ENCODE peak calls at places on chromosomes 16 and 17, in six cellular contexts. One of them, this sample, is unnamed.

GRCh38 chr16:27816561-27816960 is 247.0 kb downstream of the GSG1L start:
- DNase-seq in neural progenitor cell: no peak
- DNase-seq in GM23338: no peak
- DNase-seq in hepatocyte: no peak
- DNase-seq in GM23248: no peak
- DNase-seq in OCI-LY7: no peak
- DNase-seq in this sample: no peak

GRCh38 chr17:46943511-46944393 is 20.8 kb downstream of the GOSR2 start:
- DNase-seq in OCI-LY7: no peak
- DNase-seq in neural progenitor cell: peak; percentile 49
- DNase-seq in GM23248: peak; percentile 61
- DNase-seq in hepatocyte: peak; percentile 45
- DNase-seq in GM23338: peak; percentile 67
- DNase-seq in this sample: peak; percentile 40

GRCh38 chr16:85448557-85449194 is 164.4 kb upstream of the GSE1 start:
- DNase-seq in neural progenitor cell: no peak
- DNase-seq in GM23248: no peak
- DNase-seq in OCI-LY7: peak; percentile 87
- DNase-seq in GM23338: no peak
- DNase-seq in hepatocyte: peak; percentile 82
- DNase-seq in this sample: no peak

GRCh38 chr17:60421273-60422161 is 772 bp upstream of the CHCT1 start:
- DNase-seq in neural progenitor cell: peak; percentile 89
- DNase-seq in GM23248: peak; percentile 76
- DNase-seq in hepatocyte: peak; percentile 80
- DNase-seq in OCI-LY7: peak; percentile 66
- DNase-seq in GM23338: peak; percentile 87
- DNase-seq in this sample: no peak

GRCh38 chr17:78019976-78020716 is 61.6 kb downstream of the TNRC6C start:
- DNase-seq in neural progenitor cell: no peak
- DNase-seq in OCI-LY7: no peak
- DNase-seq in hepatocyte: no peak
- DNase-seq in GM23248: no peak
- DNase-seq in GM23338: no peak
- DNase-seq in this sample: no peak

GRCh38 chr16:22139008-22139407 is 23.3 kb upstream of the SDR42E2 start:
- DNase-seq in GM23248: no peak
- DNase-seq in GM23338: no peak
- DNase-seq in OCI-LY7: no peak
- DNase-seq in hepatocyte: no peak
- DNase-seq in neural progenitor cell: no peak
- DNase-seq in this sample: peak; percentile 41

GRCh38 chr16:10387378-10387681 is 1.5 kb downstream of the ATF7IP2 start:
- DNase-seq in GM23338: no peak
- DNase-seq in neural progenitor cell: no peak
- DNase-seq in GM23248: no peak
- DNase-seq in hepatocyte: no peak
- DNase-seq in OCI-LY7: no peak
- DNase-seq in this sample: no peak

GRCh38 chr17:32546031-32546444 is 59.2 kb downstream of the CDK5R1 start:
- DNase-seq in hepatocyte: no peak
- DNase-seq in GM23338: peak; percentile 91
- DNase-seq in GM23248: no peak
- DNase-seq in neural progenitor cell: peak; percentile 72
- DNase-seq in OCI-LY7: no peak
- DNase-seq in this sample: no peak

GRCh38 chr17:74429604-74430384 is 2.1 kb upstream of the GPRC5C start:
- DNase-seq in GM23248: no peak
- DNase-seq in GM23338: peak; percentile 41
- DNase-seq in hepatocyte: peak; percentile 76
- DNase-seq in neural progenitor cell: peak; percentile 49
- DNase-seq in OCI-LY7: no peak
- DNase-seq in this sample: peak; percentile 28

GRCh38 chr17:50359005-50359699 is 13.2 kb downstream of the XYLT2 start:
- DNase-seq in neural progenitor cell: no peak
- DNase-seq in OCI-LY7: no peak
- DNase-seq in hepatocyte: no peak
- DNase-seq in GM23248: no peak
- DNase-seq in GM23338: no peak
- DNase-seq in this sample: no peak

GRCh38 chr17:36993227-36993626 is 44.5 kb downstream of the AATF start:
- DNase-seq in OCI-LY7: no peak
- DNase-seq in GM23338: no peak
- DNase-seq in GM23248: no peak
- DNase-seq in hepatocyte: no peak
- DNase-seq in neural progenitor cell: no peak
- DNase-seq in this sample: no peak

GRCh38 chr16:14251419-14251818 is 180.3 kb downstream of the MRTFB start:
- DNase-seq in GM23248: no peak
- DNase-seq in neural progenitor cell: no peak
- DNase-seq in hepatocyte: no peak
- DNase-seq in GM23338: no peak
- DNase-seq in OCI-LY7: no peak
- DNase-seq in this sample: no peak

GRCh38 chr17:69874220-69874670 is 200.8 kb upstream of the KCNJ16 start:
- DNase-seq in neural progenitor cell: peak; percentile 9
- DNase-seq in OCI-LY7: no peak
- DNase-seq in hepatocyte: no peak
- DNase-seq in GM23338: no peak
- DNase-seq in GM23248: peak; percentile 88
- DNase-seq in this sample: peak; percentile 87

GRCh38 chr17:14197582-14197981 is 39.1 kb downstream of the CDRT15 start:
- DNase-seq in neural progenitor cell: no peak
- DNase-seq in hepatocyte: no peak
- DNase-seq in GM23338: no peak
- DNase-seq in GM23248: no peak
- DNase-seq in OCI-LY7: no peak
- DNase-seq in this sample: no peak

GRCh38 chr17:80319262-80319998 is 58.8 kb downstream of the RNF213 start:
- DNase-seq in OCI-LY7: no peak
- DNase-seq in GM23248: no peak
- DNase-seq in hepatocyte: no peak
- DNase-seq in neural progenitor cell: no peak
- DNase-seq in GM23338: no peak
- DNase-seq in this sample: no peak

GRCh38 chr17:72411124-72411563 is 290.3 kb downstream of the SOX9 start:
- DNase-seq in OCI-LY7: no peak
- DNase-seq in neural progenitor cell: no peak
- DNase-seq in hepatocyte: no peak
- DNase-seq in GM23248: no peak
- DNase-seq in GM23338: no peak
- DNase-seq in this sample: peak; percentile 95

GRCh38 chr17:62075308-62075815 is 10.3 kb upstream of the MED13 start:
- DNase-seq in GM23338: no peak
- DNase-seq in neural progenitor cell: no peak
- DNase-seq in hepatocyte: peak; percentile 37
- DNase-seq in GM23248: peak; percentile 23
- DNase-seq in OCI-LY7: no peak
- DNase-seq in this sample: no peak

GRCh38 chr17:72602517-72603345 is 481.9 kb downstream of the SOX9 start:
- DNase-seq in GM23338: peak; percentile 90
- DNase-seq in neural progenitor cell: peak; percentile 78
- DNase-seq in hepatocyte: no peak
- DNase-seq in OCI-LY7: peak; percentile 19
- DNase-seq in GM23248: peak; percentile 90
- DNase-seq in this sample: peak; percentile 83

GRCh38 chr16:12091569-12092346 is 115.2 kb downstream of the SNX29 start:
- DNase-seq in GM23338: no peak
- DNase-seq in OCI-LY7: no peak
- DNase-seq in neural progenitor cell: peak; percentile 58
- DNase-seq in hepatocyte: no peak
- DNase-seq in GM23248: no peak
- DNase-seq in this sample: peak; percentile 4

GRCh38 chr16:12090162-12090552 is 113.6 kb downstream of the SNX29 start:
- DNase-seq in neural progenitor cell: peak; percentile 26
- DNase-seq in hepatocyte: no peak
- DNase-seq in GM23338: peak; percentile 55
- DNase-seq in GM23248: no peak
- DNase-seq in OCI-LY7: no peak
- DNase-seq in this sample: no peak

GRCh38 chr16:12093902-12094301 is 117.4 kb downstream of the SNX29 start:
- DNase-seq in GM23338: no peak
- DNase-seq in hepatocyte: no peak
- DNase-seq in GM23248: no peak
- DNase-seq in neural progenitor cell: no peak
- DNase-seq in OCI-LY7: no peak
- DNase-seq in this sample: no peak

GRCh38 chr16:12094537-12095265 is 118.2 kb downstream of the SNX29 start:
- DNase-seq in OCI-LY7: no peak
- DNase-seq in hepatocyte: no peak
- DNase-seq in GM23338: no peak
- DNase-seq in neural progenitor cell: no peak
- DNase-seq in GM23248: no peak
- DNase-seq in this sample: no peak

DNA sequence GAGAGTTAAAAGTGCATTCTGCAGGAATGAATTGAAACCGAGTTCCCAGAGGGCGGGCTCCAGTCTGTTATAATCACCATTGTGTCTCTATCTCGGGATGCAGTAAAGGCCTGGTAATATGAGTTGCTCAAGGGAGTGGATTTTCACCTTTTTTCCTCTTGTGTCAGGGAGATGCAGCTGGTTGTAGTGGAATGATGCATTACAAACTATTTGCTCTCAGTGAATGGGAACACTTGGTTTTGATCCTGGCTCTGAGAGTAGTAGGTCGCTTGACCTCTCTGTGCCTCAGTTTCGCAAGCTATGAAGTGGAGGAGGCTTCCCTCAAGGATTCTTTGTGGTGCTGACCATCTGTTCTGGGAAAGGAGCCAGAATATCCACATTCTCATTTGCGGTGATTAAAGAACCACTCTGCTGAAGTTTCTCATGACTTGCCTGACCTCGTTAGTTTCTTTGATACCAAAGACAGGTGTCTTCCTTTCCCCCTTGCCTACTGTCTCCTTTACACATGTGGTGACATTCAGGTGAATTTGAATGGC is 115.9 kb downstream of the SNX29 start:
- DNase-seq in hepatocyte: no peak
- DNase-seq in GM23338: no peak
- DNase-seq in GM23248: peak; percentile 77
- DNase-seq in OCI-LY7: no peak
- DNase-seq in neural progenitor cell: no peak
- DNase-seq in this sample: peak; percentile 48
- TF ChIP-seq EZH2phosphoT487 in hepatocyte: no peak
- TF ChIP-seq EZH2phosphoT487 in GM23338: no peak
- TF ChIP-seq EZH2phosphoT487 in GM23248: no peak
- TF ChIP-seq EZH2phosphoT487 in OCI-LY7: no peak
- TF ChIP-seq EZH2phosphoT487 in neural progenitor cell: no peak
- TF ChIP-seq EZH2phosphoT487 in this sample: no peak

GRCh38 chr17:42673266-42673884 is 3.4 kb downstream of the PLEKHH3 start:
- DNase-seq in neural progenitor cell: no peak
- DNase-seq in GM23248: no peak
- DNase-seq in OCI-LY7: no peak
- DNase-seq in hepatocyte: no peak
- DNase-seq in GM23338: no peak
- DNase-seq in this sample: no peak

GRCh38 chr17:42673885-42674754 is 2.7 kb downstream of the PLEKHH3 start:
- DNase-seq in neural progenitor cell: peak; percentile 74
- DNase-seq in hepatocyte: peak; percentile 55
- DNase-seq in GM23248: peak; percentile 70
- DNase-seq in OCI-LY7: peak; percentile 66
- DNase-seq in GM23338: peak; percentile 91
- DNase-seq in this sample: no peak

GRCh38 chr17:42675348-42675983 is 1.3 kb downstream of the PLEKHH3 start:
- DNase-seq in GM23248: no peak
- DNase-seq in GM23338: peak; percentile 70
- DNase-seq in hepatocyte: peak; percentile 41
- DNase-seq in neural progenitor cell: no peak
- DNase-seq in OCI-LY7: peak; percentile 33
- DNase-seq in this sample: no peak

GRCh38 chr17:42675984-42676423 is 790 bp downstream of the PLEKHH3 start:
- DNase-seq in OCI-LY7: peak; percentile 27
- DNase-seq in neural progenitor cell: no peak
- DNase-seq in GM23338: peak; percentile 48
- DNase-seq in hepatocyte: peak; percentile 82
- DNase-seq in GM23248: peak; percentile 76
- DNase-seq in this sample: peak; percentile 23

GRCh38 chr17:42674755-42675347 is 1.9 kb downstream of the PLEKHH3 start:
- DNase-seq in neural progenitor cell: peak; percentile 44
- DNase-seq in GM23248: no peak
- DNase-seq in OCI-LY7: peak; percentile 28
- DNase-seq in hepatocyte: no peak
- DNase-seq in GM23338: peak; percentile 83
- DNase-seq in this sample: no peak
- TF ChIP-seq EZH2phosphoT487 in neural progenitor cell: no peak
- TF ChIP-seq EZH2phosphoT487 in GM23248: no peak
- TF ChIP-seq EZH2phosphoT487 in OCI-LY7: no peak
- TF ChIP-seq EZH2phosphoT487 in hepatocyte: no peak
- TF ChIP-seq EZH2phosphoT487 in GM23338: no peak
- TF ChIP-seq EZH2phosphoT487 in this sample: no peak

DNA sequence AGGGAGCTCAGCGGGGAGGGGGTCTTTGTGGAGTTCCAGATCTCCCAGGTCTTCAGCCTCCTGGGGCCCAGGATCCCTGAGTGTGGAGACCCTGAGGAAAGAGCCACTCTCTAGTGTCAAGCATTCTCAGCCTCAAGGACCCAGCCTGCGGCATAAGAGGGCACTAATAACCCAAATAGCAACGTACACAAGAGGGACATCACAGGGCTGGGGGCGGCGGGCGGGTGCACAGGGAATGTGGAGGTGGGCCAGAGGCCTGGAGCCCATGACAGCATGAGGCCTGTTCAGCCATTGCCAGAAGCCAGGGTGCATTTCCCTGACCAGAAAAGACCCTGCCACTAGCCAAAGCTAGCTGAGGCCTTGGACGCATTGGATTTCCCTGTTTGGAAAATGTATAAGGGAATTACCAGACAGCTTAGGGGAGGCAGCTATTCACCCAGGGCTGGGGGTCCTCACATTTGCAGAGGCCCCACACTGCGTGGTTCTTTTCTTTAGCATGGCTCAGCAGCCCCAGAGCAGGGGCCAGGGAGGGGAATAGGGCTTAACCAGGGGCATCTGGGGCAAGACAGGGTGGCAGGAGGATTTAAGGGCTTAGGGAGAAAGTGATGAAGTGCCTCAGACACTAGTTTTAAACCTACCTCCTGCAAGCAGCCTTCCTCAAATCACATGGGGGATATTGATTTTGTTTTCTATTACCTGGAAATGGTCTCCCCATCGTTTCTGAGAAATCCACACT is 13.5 kb upstream of the ALOX15B start:
- DNase-seq in GM23338: no peak
- DNase-seq in OCI-LY7: no peak
- DNase-seq in hepatocyte: no peak
- DNase-seq in GM23248: no peak
- DNase-seq in neural progenitor cell: no peak
- DNase-seq in this sample: no peak
- TF ChIP-seq EZH2phosphoT487 in GM23338: no peak
- TF ChIP-seq EZH2phosphoT487 in OCI-LY7: no peak
- TF ChIP-seq EZH2phosphoT487 in hepatocyte: no peak
- TF ChIP-seq EZH2phosphoT487 in GM23248: no peak
- TF ChIP-seq EZH2phosphoT487 in neural progenitor cell: no peak
- TF ChIP-seq EZH2phosphoT487 in this sample: no peak

DNA sequence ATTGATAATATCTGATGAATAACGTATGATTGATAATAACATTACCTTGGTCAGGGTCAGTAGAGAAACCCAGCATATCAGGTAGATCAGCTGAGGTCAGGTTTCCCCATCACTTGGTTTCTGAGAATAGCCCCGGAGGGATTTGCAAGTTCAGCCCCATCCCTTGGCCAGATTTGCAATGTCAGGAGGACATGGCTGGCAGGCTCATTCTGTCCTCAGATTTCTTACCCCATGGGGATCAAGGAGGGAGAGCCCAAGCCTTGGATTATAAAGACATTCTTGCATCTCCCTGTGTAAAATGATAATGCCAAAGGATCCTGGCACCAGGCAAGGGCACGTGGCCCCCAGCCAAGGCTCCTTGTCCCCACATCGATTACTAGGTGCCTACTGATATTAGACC is 53.2 kb downstream of the MYH3 start:
- DNase-seq in GM23338: no peak
- DNase-seq in hepatocyte: no peak
- DNase-seq in neural progenitor cell: no peak
- DNase-seq in OCI-LY7: no peak
- DNase-seq in GM23248: no peak
- DNase-seq in this sample: no peak
- TF ChIP-seq EZH2phosphoT487 in GM23338: no peak
- TF ChIP-seq EZH2phosphoT487 in hepatocyte: no peak
- TF ChIP-seq EZH2phosphoT487 in neural progenitor cell: no peak
- TF ChIP-seq EZH2phosphoT487 in OCI-LY7: no peak
- TF ChIP-seq EZH2phosphoT487 in GM23248: no peak
- TF ChIP-seq EZH2phosphoT487 in this sample: no peak